ENCODE peak calls at places on chromosomes 7 and 10, in four cellular contexts. E, X, A and L are unnamed samples.

GRCh38 chr10:6382081-6382480 is 179.3 kb downstream of the PFKFB3 start:
- DNase-seq in X (peak; percentile 59), E (no peak), A (no peak), L (no peak)

GRCh38 chr7:126635545-126635944 is 617.2 kb downstream of the GRM8 start:
- DNase-seq in E (no peak), X (no peak), A (no peak), L (no peak)

GRCh38 chr7:8831386-8831785 is 398.0 kb downstream of the NXPH1 start:
- DNase-seq in A (no peak), E (no peak), X (no peak), L (no peak)

GRCh38 chr10:101018118-101018599 is 12.8 kb downstream of the PDZD7 start:
- DNase-seq in A (no peak), E (no peak), X (peak; percentile 41), L (no peak)

GRCh38 chr7:24965831-24966708 is 13.9 kb downstream of the OSBPL3 start:
- DNase-seq in E (no peak), X (no peak), A (peak; percentile 41), L (no peak)

GRCh38 chr7:55255501-55256445 is 109.4 kb upstream of the LANCL2 start:
- DNase-seq in A (peak; percentile 81), X (peak; percentile 93), E (peak; percentile 85), L (peak; percentile 46)

GRCh38 chr7:70788276-70788675 is 343.7 kb upstream of the GALNT17 start:
- DNase-seq in X (no peak), A (no peak), E (no peak), L (no peak)

GRCh38 chr7:30148951-30149459 is 14.2 kb downstream of the MTURN start:
- DNase-seq in E (peak; percentile 57), A (peak; percentile 72), X (no peak), L (no peak)

GRCh38 chr7:2614646-2615330 is 17.0 kb upstream of the TTYH3 start:
- DNase-seq in X (peak; percentile 41), E (no peak), A (no peak), L (no peak)

GRCh38 chr10:71266147-71266917 is 52.7 kb upstream of the SLC29A3 start:
- DNase-seq in X (peak; percentile 91), A (peak; percentile 44), E (no peak), L (no peak)

GRCh38 chr10:34727595-34728033 is 87.5 kb downstream of the PARD3 start:
- DNase-seq in E (no peak), A (peak; percentile 59), X (peak; percentile 42), L (no peak)

GRCh38 chr10:93573051-93573909 is 6.8 kb downstream of the FFAR4 start:
- DNase-seq in E (no peak), X (no peak), A (no peak), L (no peak)

GRCh38 chr7:22647451-22648257 is 79.3 kb upstream of the IL6 start:
- DNase-seq in A (no peak), X (peak; percentile 46), E (no peak), L (peak; percentile 89)

GRCh38 chr7:87506243-87507180 is 31.0 kb upstream of the ABCB4 start:
- DNase-seq in A (no peak), E (no peak), X (peak; percentile 43), L (peak; percentile 11)

GRCh38 chr10:72243822-72244437 is 27.9 kb upstream of the ASCC1 start:
- DNase-seq in A (peak; percentile 56), X (peak; percentile 97), E (peak; percentile 90), L (peak; percentile 90)

GRCh38 chr10:62183442-62183841 is 85.2 kb downstream of the RTKN2 start:
- DNase-seq in A (no peak), X (no peak), E (no peak), L (no peak)

GRCh38 chr7:2876031-2876862 is 32.1 kb upstream of the GNA12 start:
- DNase-seq in E (no peak), X (peak; percentile 31), A (no peak), L (no peak)

GRCh38 chr10:120458432-120458831 is 1.4 kb downstream of the PLPP4 start:
- DNase-seq in E (no peak), A (peak; percentile 3), X (no peak), L (no peak)

GRCh38 chr10:116857156-116857555 is 7.9 kb downstream of the ENO4 start:
- DNase-seq in A (no peak), E (no peak), X (no peak), L (no peak)

GRCh38 chr10:12847361-12847975 is 154.0 kb downstream of the CCDC3 start:
- DNase-seq in X (no peak), E (no peak), A (no peak), L (no peak)

GRCh38 chr7:132475669-132476116 is 100.6 kb downstream of the PLXNA4 start:
- DNase-seq in A (no peak), E (no peak), X (no peak), L (no peak)

GRCh38 chr10:117175901-117176534 is 21.3 kb upstream of the KCNK18 start:
- DNase-seq in X (peak; percentile 89), E (no peak), A (peak; percentile 81), L (peak; percentile 70)

GRCh38 chr7:46990761-46991160 is 591.1 kb downstream of the TNS3 start:
- DNase-seq in A (no peak), E (no peak), X (peak; percentile 36), L (no peak)

GRCh38 chr7:156950381-156950858 is 908 bp downstream of the NOM1 start:
- DNase-seq in A (no peak), E (no peak), X (no peak), L (peak; percentile 21)

GRCh38 chr10:122567056-122567660 is 6.6 kb downstream of the DMBT1 start:
- DNase-seq in X (peak; percentile 36), E (no peak), A (no peak), L (no peak)

GRCh38 chr10:63217120-63217605 is 84.0 kb downstream of the NRBF2 start:
- DNase-seq in E (no peak), X (peak; percentile 71), A (no peak), L (peak; percentile 33)

GRCh38 chr7:30472771-30473392 is 5.7 kb downstream of the NOD1 start:
- DNase-seq in E (no peak), X (peak; percentile 75), A (peak; percentile 28), L (peak; percentile 35)

GRCh38 chr7:155928583-155929145 is 116.4 kb upstream of the SHH start:
- DNase-seq in A (no peak), E (no peak), X (no peak), L (no peak)

GRCh38 chr10:82267014-82267413 is 392.0 kb downstream of the NRG3 start:
- DNase-seq in E (no peak), X (peak; percentile 65), A (no peak), L (no peak)

GRCh38 chr10:29496341-29497162 is 138.2 kb downstream of the SVIL start:
- DNase-seq in A (peak; percentile 74), E (no peak), X (peak; percentile 85), L (peak; percentile 65)

GRCh38 chr10:29501692-29502091 is 133.1 kb downstream of the SVIL start:
- DNase-seq in A (no peak), E (no peak), X (peak; percentile 93), L (peak; percentile 84)

GRCh38 chr10:29495366-29495765 is 139.4 kb downstream of the SVIL start:
- DNase-seq in X (no peak), E (no peak), A (no peak), L (no peak)

GRCh38 chr10:29502351-29502750 is 132.4 kb downstream of the SVIL start:
- DNase-seq in E (no peak), X (no peak), A (no peak), L (no peak)

DNA sequence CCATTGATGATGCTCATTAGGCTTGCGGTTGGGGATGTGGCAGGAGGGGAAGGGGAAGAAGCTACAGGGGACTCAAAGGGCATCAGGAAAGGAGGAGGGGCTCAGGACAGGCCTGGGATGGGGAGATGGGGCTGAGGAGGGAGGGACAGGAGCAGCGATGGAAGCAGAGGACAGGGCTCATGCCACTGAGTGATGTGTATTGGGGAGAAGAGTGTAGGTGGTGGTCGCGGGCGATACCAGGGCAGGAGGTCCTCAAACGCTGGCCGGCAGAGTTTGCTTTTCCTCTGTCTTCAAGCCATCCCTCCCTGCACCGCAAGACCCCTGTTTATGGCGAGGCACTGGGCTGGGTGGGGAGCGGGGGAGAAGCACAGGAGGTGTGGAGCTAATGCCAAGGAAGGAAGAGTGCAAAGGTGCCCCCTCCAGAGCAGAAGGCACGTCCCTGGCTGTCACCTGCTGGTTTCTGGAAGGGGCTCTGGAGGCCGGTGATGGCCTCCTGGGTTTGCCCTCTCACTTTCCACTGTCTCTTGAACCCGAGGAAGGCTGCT is 134.7 kb downstream of the SVIL start:
- DNase-seq in E (no peak), A (no peak), X (no peak), L (no peak)
- TF ChIP-seq CTCF in E (no peak), A (no peak), X (no peak), L (no peak)

DNA sequence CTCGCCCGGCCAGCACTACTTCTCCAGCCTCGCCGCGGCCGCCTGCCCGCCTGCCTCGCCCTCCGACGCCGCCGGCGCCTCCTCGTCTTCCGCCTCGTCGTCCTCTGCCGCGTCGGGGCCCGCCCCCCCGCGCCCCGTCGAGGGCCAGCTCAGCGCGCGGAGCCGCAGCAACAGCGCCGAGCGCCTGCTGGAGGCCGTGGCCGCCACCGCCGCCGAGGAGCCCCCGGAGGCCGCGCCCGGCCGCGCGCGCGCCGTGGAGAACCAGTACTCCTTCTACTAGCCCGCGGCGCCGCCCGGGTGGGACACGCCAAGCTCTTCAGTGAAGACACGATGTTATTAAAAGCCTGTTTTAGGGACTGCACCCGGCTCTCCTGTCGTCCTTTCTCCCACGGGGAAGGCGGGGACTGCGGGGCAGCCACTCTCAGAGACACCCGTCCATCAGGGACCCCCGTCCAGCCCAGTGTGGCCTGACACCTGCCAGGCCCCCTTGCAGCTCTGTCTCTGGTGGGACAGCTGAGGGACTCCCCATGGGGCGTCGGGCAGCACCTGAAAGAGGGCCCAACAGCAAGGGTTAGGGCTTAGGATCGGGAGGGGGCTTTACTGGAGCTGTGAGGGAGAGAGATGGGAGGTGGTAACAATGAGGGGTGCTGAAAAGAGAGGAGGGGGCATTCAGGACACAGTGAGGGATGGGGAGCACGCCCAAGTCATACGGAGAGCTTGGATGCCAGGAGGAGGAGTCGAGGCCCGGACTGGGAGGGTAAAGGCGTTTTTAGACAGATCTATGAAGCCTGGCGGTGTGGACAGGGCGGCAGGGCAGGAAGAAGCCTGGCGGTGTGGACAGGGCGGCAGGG is 34.7 kb downstream of the SPDYE6 start:
- DNase-seq in A (no peak), X (peak; percentile 15), E (no peak), L (no peak)
- TF ChIP-seq CTCF in A (no peak), X (no peak), E (no peak), L (no peak)

GRCh38 chr10:17144757-17145156 is 15.1 kb upstream of the CUBN start:
- DNase-seq in X (peak; percentile 72), E (no peak), A (no peak), L (peak; percentile 5)

GRCh38 chr10:17144032-17144431 is 14.4 kb upstream of the CUBN start:
- DNase-seq in E (no peak), X (no peak), A (no peak), L (no peak)

GRCh38 chr10:17147884-17148494 is 18.4 kb upstream of the CUBN start:
- DNase-seq in A (no peak), E (no peak), X (peak; percentile 53), L (no peak)

GRCh38 chr10:17145239-17145638 is 15.6 kb upstream of the CUBN start:
- DNase-seq in A (no peak), X (no peak), E (no peak), L (no peak)

DNA sequence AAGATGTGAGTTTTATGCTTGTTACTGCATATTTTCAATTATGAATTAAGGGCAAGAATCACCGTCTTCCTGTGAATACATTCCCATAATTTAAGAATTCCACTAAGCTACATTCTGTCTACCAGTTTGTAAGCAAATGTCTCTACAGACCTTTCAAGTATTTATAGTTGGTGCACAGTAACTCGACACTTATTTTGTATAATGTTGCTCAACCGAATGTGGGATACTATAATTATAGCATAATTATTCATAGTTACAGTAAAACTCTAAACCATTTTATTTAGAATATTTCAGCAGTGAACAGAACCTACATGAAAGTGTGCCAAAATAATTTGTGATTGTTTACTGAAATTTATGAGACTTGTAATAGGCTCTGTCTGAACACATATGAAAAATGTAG is 17.3 kb upstream of the CUBN start:
- DNase-seq in X (peak; percentile 26), E (no peak), A (no peak), L (no peak)
- TF ChIP-seq CTCF in X (no peak), E (no peak), A (no peak), L (no peak)

GRCh38 chr7:26103541-26104070 is 48.4 kb upstream of the NFE2L3 start:
- DNase-seq in X (no peak), E (no peak), A (no peak), L (no peak)
- TF ChIP-seq CTCF in X (no peak), E (no peak), A (no peak), L (no peak)